ENCODE peak calls at places on chromosomes 13 and 19, in seven cellular contexts. N, G, V, W, D, U and H are unnamed samples. For H3K9me3, the result is how much of the 10 kb centered on the place peaks cover.

GRCh38 chr19:55070755-55071502 is 4.7 kb upstream of the EPS8L1 start:
- DNase-seq in N (peak), G (peak), V (no peak), W (no peak), D (no peak), U (peak), H (no peak)

GRCh38 chr13:22839554-22840286 is 341.1 kb upstream of the SGCG start:
- DNase-seq in N (no peak), G (no peak), V (no peak), W (no peak), D (no peak), U (no peak), H (no peak)

GRCh38 chr13:30373727-30374126 is 48.6 kb upstream of the UBE2L5 start:
- DNase-seq in N (no peak), G (no peak), V (no peak), W (no peak), D (no peak), U (no peak), H (no peak)

GRCh38 chr13:23741879-23742510 is 147.2 kb downstream of the MIPEP start:
- DNase-seq in N (peak), G (no peak), V (no peak), W (no peak), D (no peak), U (no peak), H (no peak)

GRCh38 chr19:14933506-14933905 is 7.8 kb upstream of the OR7C2 start:
- DNase-seq in N (no peak), G (no peak), V (no peak), W (no peak), D (no peak), U (no peak), H (no peak)

GRCh38 chr13:109802936-109803335 is 16.6 kb upstream of the IRS2 start:
- DNase-seq in N (no peak), G (no peak), V (no peak), W (no peak), D (no peak), U (no peak), H (no peak)

GRCh38 chr13:50393641-50394040 is 378.4 kb downstream of the KCNRG start:
- DNase-seq in N (no peak), G (peak), V (no peak), W (no peak), D (peak), U (no peak), H (no peak)

GRCh38 chr19:44346556-44346955 is 9.9 kb downstream of the ZNF112 start:
- DNase-seq in N (no peak), G (no peak), V (no peak), W (no peak), D (no peak), U (no peak), H (no peak)

GRCh38 chr19:10279737-10280442 is 6.9 kb upstream of the ICAM4 start:
- DNase-seq in N (no peak), G (no peak), V (no peak), W (no peak), D (no peak), U (no peak), H (no peak)

GRCh38 chr19:18562086-18562485 is 4.4 kb downstream of the KXD1 start:
- DNase-seq in N (no peak), G (no peak), V (no peak), W (no peak), D (peak), U (no peak), H (no peak)

GRCh38 chr19:18571564-18572344 is at the start of gene UBA52:
- DNase-seq in N (peak), G (peak), V (peak), W (peak), D (peak), U (peak), H (peak)

GRCh38 chr19:18568367-18568766 is 3.3 kb upstream of the UBA52 start:
- DNase-seq in N (no peak), G (no peak), V (no peak), W (no peak), D (no peak), U (no peak), H (no peak)

DNA sequence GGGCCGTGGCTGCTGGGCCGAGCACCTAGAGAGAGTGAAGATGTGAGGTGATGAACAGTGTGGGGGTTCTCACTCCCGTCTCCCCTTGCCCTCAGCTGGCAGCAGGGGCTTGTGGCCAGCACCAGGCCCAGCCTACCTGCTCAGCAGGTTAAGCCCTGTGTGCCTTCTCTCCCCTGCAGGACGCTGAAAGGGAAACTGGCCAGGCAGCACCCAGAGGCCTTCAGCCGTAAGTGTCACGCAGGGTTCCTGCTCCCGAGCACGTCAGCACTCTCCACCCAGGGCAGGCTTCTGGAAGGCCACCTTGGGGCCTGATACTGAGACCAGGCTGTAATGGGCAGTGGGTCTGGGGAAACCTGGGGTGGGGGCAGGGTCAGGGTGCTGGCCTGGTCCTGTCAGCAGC is 4.7 kb upstream of the UBA52 start:
- DNase-seq in N (no peak), G (no peak), V (no peak), W (no peak), D (no peak), U (no peak), H (no peak)
- H3K9me3 ChIP-seq in N (under half), G (under half), V (under half), W (under half), D (under half), U (under half), H (under half)

DNA sequence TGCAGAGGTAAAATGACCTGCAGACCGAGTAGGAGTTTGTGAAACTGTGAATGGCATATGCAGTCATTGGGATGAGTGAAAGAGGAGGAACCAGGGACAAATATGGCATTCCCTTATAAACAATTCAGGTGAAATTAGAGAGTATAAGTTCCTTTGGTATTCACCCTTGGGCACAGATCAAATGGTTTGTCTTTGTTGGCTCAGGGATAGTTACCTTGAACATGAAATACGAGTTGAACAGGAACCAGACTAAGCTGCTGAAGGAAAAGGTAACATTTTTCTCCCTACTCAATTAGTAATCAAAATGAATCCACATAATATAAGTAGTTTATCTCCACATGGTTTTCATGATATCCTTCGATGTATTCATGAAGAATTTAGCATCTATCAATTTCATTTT is 50.5 kb downstream of the SLITRK1 start:
- DNase-seq in N (no peak), G (no peak), V (no peak), W (no peak), D (no peak), U (no peak), H (no peak)
- H3K9me3 ChIP-seq in N (under half), G (under half), V (under half), W (under half), D (under half), U (under half), H (under half)

DNA sequence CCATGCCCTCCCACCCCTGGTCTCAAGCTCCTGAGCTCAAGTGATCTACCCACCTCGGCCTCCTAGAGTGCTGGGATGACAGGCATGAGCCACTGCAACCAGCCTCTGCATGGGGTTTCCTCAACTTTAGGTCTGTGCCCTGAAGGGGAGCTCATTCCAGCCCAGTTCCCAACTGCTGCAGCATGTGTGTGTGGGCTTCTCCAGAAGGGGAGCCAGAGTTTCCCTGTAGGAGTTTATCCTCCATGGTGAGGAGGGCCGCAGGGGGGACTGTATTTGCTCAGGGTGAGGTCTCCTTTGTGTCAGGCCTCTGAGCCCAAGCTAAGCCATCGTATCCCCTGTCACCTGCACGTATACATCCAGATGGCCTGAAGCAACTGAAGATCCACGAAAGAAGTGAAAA is 11.3 kb upstream of the ZNF808 start:
- DNase-seq in N (no peak), G (no peak), V (no peak), W (no peak), D (no peak), U (no peak), H (no peak)
- H3K9me3 ChIP-seq in N (under half), G (under half), V (under half), W (under half), D (half or more), U (under half), H (under half)

GRCh38 chr13:48630291-48630690 is 23.4 kb upstream of the CYSLTR2 start:
- DNase-seq in N (no peak), G (no peak), V (no peak), W (no peak), D (no peak), U (no peak), H (no peak)

GRCh38 chr13:48633695-48634094 is 20.0 kb upstream of the CYSLTR2 start:
- DNase-seq in N (no peak), G (no peak), V (no peak), W (no peak), D (no peak), U (no peak), H (no peak)

GRCh38 chr13:48629282-48629681 is 24.4 kb upstream of the CYSLTR2 start:
- DNase-seq in N (no peak), G (no peak), V (no peak), W (no peak), D (no peak), U (no peak), H (no peak)

GRCh38 chr13:48630791-48631190 is 22.9 kb upstream of the CYSLTR2 start:
- DNase-seq in N (no peak), G (no peak), V (no peak), W (no peak), D (no peak), U (no peak), H (no peak)

DNA sequence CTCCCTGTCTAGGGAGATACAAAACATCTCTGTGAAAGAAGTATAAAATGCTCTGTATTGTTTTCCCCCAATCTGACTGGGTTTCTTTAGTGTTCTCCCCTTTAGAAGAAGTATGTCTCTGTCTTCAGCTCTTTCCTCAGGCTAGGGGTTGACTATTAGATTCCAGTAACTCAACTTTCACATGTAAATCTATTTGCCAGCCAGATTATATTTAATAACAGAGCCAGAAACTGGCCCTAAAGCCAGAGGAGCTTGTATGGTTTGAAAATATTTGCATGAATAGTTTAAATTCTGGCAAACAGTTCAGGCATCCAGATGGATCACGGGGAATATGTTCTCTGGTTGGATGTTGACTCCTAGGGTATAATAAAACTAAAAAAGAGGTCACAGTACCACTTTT is 22.3 kb upstream of the CYSLTR2 start:
- DNase-seq in N (no peak), G (no peak), V (no peak), W (no peak), D (no peak), U (no peak), H (no peak)
- H3K9me3 ChIP-seq in N (under half), G (under half), V (under half), W (under half), D (under half), U (under half), H (under half)